ENCODE peak calls at places on chromosomes 3 and 15, in six cellular contexts. F is neural progenitor cell, I is spleen, T is OCI-LY7, P is left lung, E is left ventricle myocardium inferior. A is an unnamed sample.

GRCh38 chr3:41532976-41533375 is 333.7 kb downstream of the CTNNB1 start:
- DNase-seq in F (no peak), I (no peak), T (no peak), P (no peak), E (no peak), A (no peak)

GRCh38 chr3:8532251-8532831 is 30.7 kb downstream of the LMCD1 start:
- DNase-seq in F (no peak), I (no peak), T (no peak), P (no peak), E (no peak), A (no peak)

GRCh38 chr3:187630421-187630820 is 39.8 kb downstream of the SST start:
- DNase-seq in F (no peak), I (no peak), T (no peak), P (no peak), E (no peak), A (no peak)

GRCh38 chr15:50744601-50745000 is 20.9 kb downstream of the SPPL2A start:
- DNase-seq in F (no peak), I (no peak), T (no peak), P (no peak), E (no peak), A (no peak)

GRCh38 chr3:10738688-10739372 is 77.2 kb upstream of the SLC6A11 start:
- DNase-seq in F (peak; percentile 88), I (peak; percentile 88), T (peak; percentile 70), P (peak; percentile 61), E (peak; percentile 73), A (peak; percentile 86)

GRCh38 chr15:57320543-57321220 is 55.6 kb upstream of the CGNL1 start:
- DNase-seq in F (no peak), I (peak; percentile 61), T (peak; percentile 61), P (no peak), E (no peak), A (no peak)

GRCh38 chr15:58886921-58887320 is 46.6 kb downstream of the SLTM start:
- DNase-seq in F (no peak), I (no peak), T (no peak), P (no peak), E (no peak), A (no peak)

GRCh38 chr3:133125171-133125570 is 87.0 kb downstream of the TMEM108 start:
- DNase-seq in F (no peak), I (no peak), T (no peak), P (no peak), E (no peak), A (no peak)

GRCh38 chr3:177833392-177833791 is 636.1 kb upstream of the TBL1XR1 start:
- DNase-seq in F (no peak), I (no peak), T (no peak), P (no peak), E (no peak), A (no peak)

GRCh38 chr3:16174389-16174788 is at the start of gene GALNT15:
- DNase-seq in F (peak; percentile 25), I (peak; percentile 86), T (no peak), P (peak; percentile 72), E (peak; percentile 86), A (peak; percentile 35)

GRCh38 chr3:184290331-184290730 is 8.7 kb upstream of the PSMD2 start:
- DNase-seq in F (no peak), I (no peak), T (no peak), P (no peak), E (no peak), A (no peak)

GRCh38 chr15:78422571-78423340 is 15.3 kb upstream of the IREB2 start:
- DNase-seq in F (peak; percentile 73), I (peak; percentile 89), T (peak; percentile 63), P (peak; percentile 48), E (peak; percentile 60), A (peak; percentile 69)

GRCh38 chr3:18946524-18946923 is 201.8 kb upstream of the KCNH8 start:
- DNase-seq in F (peak; percentile 24), I (no peak), T (peak; percentile 34), P (no peak), E (no peak), A (no peak)

GRCh38 chr3:29331830-29332637 is 51.2 kb downstream of the RBMS3 start:
- DNase-seq in F (no peak), I (no peak), T (no peak), P (no peak), E (no peak), A (no peak)

GRCh38 chr15:85403745-85404144 is 23.3 kb downstream of the AKAP13 start:
- DNase-seq in F (no peak), I (no peak), T (no peak), P (no peak), E (no peak), A (no peak)

GRCh38 chr3:13706886-13707285 is 158.0 kb downstream of the FBLN2 start:
- DNase-seq in F (no peak), I (peak; percentile 47), T (no peak), P (no peak), E (no peak), A (peak; percentile 14)

GRCh38 chr3:151155409-151156128 is 47.4 kb downstream of the GPR171 start:
- DNase-seq in F (peak; percentile 42), I (no peak), T (no peak), P (no peak), E (no peak), A (no peak)

GRCh38 chr3:101179637-101180036 is 140.7 kb downstream of the IMPG2 start:
- DNase-seq in F (no peak), I (no peak), T (no peak), P (no peak), E (no peak), A (no peak)

GRCh38 chr15:34436956-34437442 is 609 bp downstream of the GOLGA8A start:
- DNase-seq in F (peak; percentile 82), I (peak; percentile 89), T (no peak), P (no peak), E (peak; percentile 33), A (peak; percentile 50)

GRCh38 chr3:106251160-106251892 is 382.5 kb upstream of the CBLB start:
- DNase-seq in F (no peak), I (no peak), T (no peak), P (no peak), E (no peak), A (no peak)

GRCh38 chr15:29825205-29825604 is 2.9 kb upstream of the TJP1 start:
- DNase-seq in F (no peak), I (no peak), T (peak; percentile 42), P (no peak), E (no peak), A (no peak)

GRCh38 chr15:29451201-29451781 is 181.7 kb upstream of the NSMCE3 start:
- DNase-seq in F (peak; percentile 60), I (no peak), T (no peak), P (no peak), E (no peak), A (no peak)

GRCh38 chr3:81289676-81290075 is 471.8 kb downstream of the GBE1 start:
- DNase-seq in F (no peak), I (no peak), T (no peak), P (no peak), E (no peak), A (no peak)

GRCh38 chr3:126435456-126436315 is 40.0 kb downstream of the ZXDC start:
- DNase-seq in F (no peak), I (peak; percentile 56), T (no peak), P (no peak), E (no peak), A (no peak)

GRCh38 chr3:30585654-30586053 is 20.7 kb upstream of the TGFBR2 start:
- DNase-seq in F (no peak), I (no peak), T (no peak), P (no peak), E (no peak), A (no peak)

GRCh38 chr15:48641416-48641815 is 4.1 kb downstream of the FBN1 start:
- DNase-seq in F (no peak), I (no peak), T (peak; percentile 7), P (no peak), E (no peak), A (no peak)

GRCh38 chr3:148149556-148149955 is 548.1 kb upstream of the AGTR1 start:
- DNase-seq in F (peak; percentile 68), I (no peak), T (no peak), P (no peak), E (no peak), A (no peak)

GRCh38 chr15:40337597-40337996 is 3.1 kb downstream of the CCDC9B start:
- DNase-seq in F (no peak), I (peak; percentile 86), T (no peak), P (no peak), E (no peak), A (no peak)

GRCh38 chr3:136659253-136659652 is 92.9 kb downstream of the STAG1 start:
- DNase-seq in F (peak; percentile 35), I (no peak), T (peak; percentile 12), P (no peak), E (no peak), A (no peak)

GRCh38 chr3:18740631-18741583 is 315.8 kb upstream of the SATB1 start:
- DNase-seq in F (no peak), I (no peak), T (peak; percentile 76), P (peak; percentile 41), E (no peak), A (no peak)

GRCh38 chr3:115986555-115987207 is 363.4 kb downstream of the GAP43 start:
- DNase-seq in F (peak; percentile 47), I (no peak), T (no peak), P (no peak), E (no peak), A (no peak)

GRCh38 chr3:179768080-179768479 is 115.2 kb downstream of the USP13 start:
- DNase-seq in F (peak; percentile 77), I (no peak), T (no peak), P (no peak), E (no peak), A (no peak)
- TF ChIP-seq CTCF in F (peak; percentile 88), I (no peak), T (peak; percentile 53), P (peak; percentile 17), E (peak; percentile 44), A (no peak)

GRCh38 chr3:156678216-156678615 is 3.8 kb downstream of the TIPARP start:
- DNase-seq in F (no peak), I (no peak), T (peak; percentile 29), P (no peak), E (no peak), A (no peak)
- H3K27ac ChIP-seq in F (no peak overlapping the region), I (no peak overlapping the region), T (no peak overlapping the region), P (peak overlapping the region; percentile 99), E (peak overlapping the region; percentile 95), A (no peak overlapping the region)

GRCh38 chr15:52798529-52799101 is 8.5 kb upstream of the ONECUT1 start:
- DNase-seq in F (peak; percentile 65), I (no peak), T (no peak), P (no peak), E (no peak), A (no peak)
- H3K4me3 ChIP-seq in F (no peak overlapping the region), I (no peak overlapping the region), T (no peak overlapping the region), P (no peak overlapping the region), E (no peak overlapping the region), A (peak overlapping the region; percentile 11)

DNA sequence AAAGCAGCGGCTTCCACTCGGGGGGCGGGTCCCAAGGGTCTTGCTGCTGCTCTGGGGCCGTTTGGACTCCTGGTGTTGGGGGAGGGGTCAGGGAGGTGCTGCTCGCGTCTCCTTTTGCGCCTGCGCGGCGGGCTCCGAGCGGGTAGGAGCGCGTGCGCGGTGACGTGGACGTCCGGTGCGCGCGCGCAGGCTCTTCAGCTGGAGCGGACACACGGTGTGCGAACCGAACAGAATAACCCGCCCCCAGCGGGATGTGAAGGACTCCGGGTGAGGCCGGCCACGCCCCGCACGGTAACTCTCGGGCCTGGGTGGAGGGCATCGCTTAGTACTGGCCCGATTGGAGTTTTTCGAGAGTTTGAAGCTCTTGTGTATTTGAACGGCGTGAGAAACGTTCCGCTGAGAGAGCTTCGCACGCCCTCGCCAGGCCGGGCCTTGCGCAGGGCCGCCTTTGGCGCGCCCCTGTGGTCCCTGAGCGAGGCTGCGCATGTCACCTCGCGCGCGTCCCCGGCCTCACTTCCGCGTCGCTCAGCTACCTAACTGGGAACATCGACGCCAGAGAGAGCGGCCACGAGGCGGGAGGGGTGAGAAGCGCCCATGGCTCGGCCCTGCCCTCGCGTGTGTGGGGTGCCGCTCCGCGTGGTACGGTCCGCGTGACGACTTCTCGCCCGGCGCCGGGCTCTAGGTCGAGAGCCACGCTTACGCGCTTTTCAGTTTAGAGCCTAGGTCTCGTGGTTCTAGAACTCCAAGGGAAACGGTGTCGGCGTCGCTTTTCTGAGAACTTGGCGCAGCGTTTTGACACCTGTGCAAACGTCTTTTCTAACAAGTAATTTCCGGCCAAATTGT is at the start of gene MGA:
- DNase-seq in F (peak; percentile 98), I (peak; percentile 97), T (peak; percentile 98), P (peak; percentile 93), E (peak; percentile 91), A (peak; percentile 90)
- TF ChIP-seq CTCF in F (peak; percentile 36), I (no peak), T (no peak), P (no peak), E (no peak), A (peak; percentile 6)